ENCODE peak calls at places on chromosomes 13 and 19, in eight cellular contexts. Z, D, K, I, L, V, C and P are unnamed samples.

GRCh38 chr13:92346046-92346445 is 880.6 kb upstream of the GPC6 start:
- DNase-seq in Z (no peak), D (no peak), V (no peak), C (peak), I (no peak), L (no peak), K (no peak), P (no peak)

GRCh38 chr19:9323557-9323918 is 441 bp upstream of the ZNF559 start:
- DNase-seq in K (peak), L (peak), C (no peak), D (peak), V (peak), I (peak), Z (peak), P (peak)

GRCh38 chr13:29802621-29803020 is 47.8 kb downstream of the UBL3 start:
- DNase-seq in K (no peak), I (no peak), L (peak), D (no peak), V (no peak), Z (no peak), C (no peak), P (no peak)

GRCh38 chr13:35720690-35721554 is 244.4 kb upstream of the MAB21L1 start:
- DNase-seq in I (no peak), K (peak), Z (peak), V (peak), L (peak), C (peak), D (peak), P (peak)

GRCh38 chr13:91058066-91058465 is 289.4 kb upstream of the MIR17HG start:
- DNase-seq in I (no peak), D (no peak), C (peak), K (no peak), L (no peak), Z (no peak), V (no peak), P (no peak)

GRCh38 chr13:79405501-79405830 is 589 bp downstream of the RBM26 start:
- DNase-seq in K (peak), Z (no peak), I (no peak), D (peak), C (no peak), L (no peak), V (peak), P (no peak)

GRCh38 chr19:13783565-13784500 is 9.6 kb downstream of the C19orf53 start:
- DNase-seq in V (no peak), Z (no peak), I (no peak), D (no peak), K (no peak), C (no peak), L (no peak), P (no peak)

GRCh38 chr19:48965806-48966540 is 864 bp downstream of the FTL start:
- DNase-seq in C (peak), K (peak), D (peak), Z (peak), I (peak), V (peak), L (peak), P (peak)

GRCh38 chr19:11451327-11451941 is 16.0 kb downstream of the PRKCSH start:
- DNase-seq in C (no peak), D (no peak), L (no peak), V (no peak), K (no peak), I (no peak), Z (no peak), P (no peak)

GRCh38 chr13:103692442-103692841 is 626.2 kb upstream of the SLC10A2 start:
- DNase-seq in L (no peak), K (no peak), C (no peak), D (no peak), Z (no peak), I (no peak), V (no peak), P (no peak)

GRCh38 chr19:30236006-30236405 is 136.2 kb upstream of the ZNF536 start:
- DNase-seq in K (no peak), I (no peak), Z (no peak), C (no peak), L (peak), V (no peak), D (no peak), P (no peak)

GRCh38 chr19:13974073-13974472 is 21.8 kb downstream of the DCAF15 start:
- DNase-seq in L (no peak), C (peak), V (peak), K (peak), D (peak), Z (no peak), I (no peak), P (peak)

GRCh38 chr19:8612807-8613171 is 2.3 kb upstream of the ADAMTS10 start:
- DNase-seq in C (no peak), V (no peak), Z (no peak), K (no peak), I (no peak), D (no peak), L (no peak), P (no peak)

GRCh38 chr13:25528266-25528665 is 156.5 kb downstream of the ATP8A2 start:
- DNase-seq in C (no peak), D (no peak), L (no peak), K (no peak), I (no peak), Z (no peak), V (no peak), P (no peak)

GRCh38 chr13:37476874-37477273 is 121.7 kb downstream of the POSTN start:
- DNase-seq in I (no peak), Z (no peak), K (no peak), L (peak), V (no peak), C (peak), D (no peak), P (no peak)

GRCh38 chr13:32645854-32646253 is 59.6 kb downstream of the PDS5B start:
- DNase-seq in D (no peak), C (no peak), I (no peak), Z (no peak), L (no peak), V (no peak), K (no peak), P (no peak)

GRCh38 chr13:20436505-20436904 is 89.2 kb downstream of the CRYL1 start:
- DNase-seq in V (no peak), K (no peak), D (no peak), L (no peak), I (no peak), Z (no peak), C (no peak), P (no peak)

GRCh38 chr19:2248136-2249009 is 750 bp upstream of the AMH start:
- DNase-seq in K (no peak), D (no peak), L (no peak), V (no peak), C (no peak), Z (no peak), I (no peak), P (no peak)

GRCh38 chr19:5149508-5149907 is 180.6 kb downstream of the KDM4B start:
- DNase-seq in K (no peak), D (peak), Z (no peak), C (no peak), I (no peak), L (no peak), V (no peak), P (no peak)

GRCh38 chr19:44684892-44685847 is 13.8 kb upstream of the CEACAM16 start:
- DNase-seq in C (peak), V (peak), K (peak), Z (no peak), L (peak), D (no peak), I (no peak), P (no peak)

GRCh38 chr13:40187324-40187795 is 479.1 kb downstream of the FOXO1 start:
- DNase-seq in D (no peak), I (peak), C (no peak), K (no peak), V (no peak), L (no peak), Z (peak), P (peak)

GRCh38 chr13:84137292-84137691 is 255.0 kb upstream of the SLITRK1 start:
- DNase-seq in Z (peak), D (no peak), V (no peak), L (peak), I (peak), C (no peak), K (no peak), P (no peak)

GRCh38 chr13:40564342-40564997 is 102.0 kb downstream of the FOXO1 start:
- DNase-seq in L (no peak), I (no peak), V (no peak), Z (no peak), K (no peak), D (no peak), C (no peak), P (no peak)